ENCODE peak calls at places on chromosomes 12 and 14, in nine cellular contexts. One of them, this sample, is unnamed.

GRCh38 chr14:59274991-59275391 is 86.5 kb downstream of the DAAM1 start:
- DNase-seq in RWPE1: no peak
- DNase-seq in H9: peak
- DNase-seq in HepG2: no peak
- DNase-seq in thoracic aorta: no peak
- DNase-seq in foreskin fibroblast: no peak
- DNase-seq in Calu3: peak
- DNase-seq in endodermal cell: no peak
- DNase-seq in psoas muscle: no peak
- DNase-seq in this sample: no peak

GRCh38 chr12:1500095-1500801 is 94.1 kb downstream of the FBXL14 start:
- DNase-seq in RWPE1: no peak
- DNase-seq in psoas muscle: peak
- DNase-seq in foreskin fibroblast: peak
- DNase-seq in endodermal cell: no peak
- DNase-seq in thoracic aorta: no peak
- DNase-seq in HepG2: no peak
- DNase-seq in H9: no peak
- DNase-seq in Calu3: no peak
- DNase-seq in this sample: no peak

GRCh38 chr14:61530896-61531295 is 164.4 kb upstream of the HIF1A start:
- DNase-seq in H9: no peak
- DNase-seq in HepG2: no peak
- DNase-seq in psoas muscle: no peak
- DNase-seq in foreskin fibroblast: no peak
- DNase-seq in Calu3: no peak
- DNase-seq in RWPE1: no peak
- DNase-seq in thoracic aorta: no peak
- DNase-seq in endodermal cell: no peak
- DNase-seq in this sample: no peak

GRCh38 chr14:43687866-43688265 is 819.2 kb downstream of the FSCB start:
- DNase-seq in thoracic aorta: no peak
- DNase-seq in psoas muscle: no peak
- DNase-seq in endodermal cell: no peak
- DNase-seq in HepG2: no peak
- DNase-seq in RWPE1: peak
- DNase-seq in H9: no peak
- DNase-seq in foreskin fibroblast: no peak
- DNase-seq in Calu3: no peak
- DNase-seq in this sample: no peak

GRCh38 chr14:93994919-93995682 is 2.0 kb upstream of the CCDC197 start:
- DNase-seq in foreskin fibroblast: peak
- DNase-seq in psoas muscle: peak
- DNase-seq in thoracic aorta: peak
- DNase-seq in H9: no peak
- DNase-seq in endodermal cell: peak
- DNase-seq in HepG2: no peak
- DNase-seq in RWPE1: peak
- DNase-seq in Calu3: peak
- DNase-seq in this sample: no peak

GRCh38 chr14:81172353-81172752 is 48.4 kb downstream of the GTF2A1 start:
- DNase-seq in thoracic aorta: no peak
- DNase-seq in HepG2: no peak
- DNase-seq in foreskin fibroblast: peak
- DNase-seq in Calu3: no peak
- DNase-seq in endodermal cell: no peak
- DNase-seq in RWPE1: no peak
- DNase-seq in psoas muscle: no peak
- DNase-seq in H9: no peak
- DNase-seq in this sample: no peak

GRCh38 chr12:95997911-95998510 is 1.9 kb upstream of the HAL start:
- DNase-seq in HepG2: peak
- DNase-seq in foreskin fibroblast: no peak
- DNase-seq in endodermal cell: no peak
- DNase-seq in RWPE1: peak
- DNase-seq in Calu3: no peak
- DNase-seq in H9: no peak
- DNase-seq in thoracic aorta: no peak
- DNase-seq in psoas muscle: no peak
- DNase-seq in this sample: no peak

GRCh38 chr12:113232787-113233585 is 11.7 kb downstream of the TPCN1 start:
- DNase-seq in HepG2: no peak
- DNase-seq in endodermal cell: peak
- DNase-seq in H9: peak
- DNase-seq in thoracic aorta: no peak
- DNase-seq in foreskin fibroblast: no peak
- DNase-seq in RWPE1: no peak
- DNase-seq in Calu3: no peak
- DNase-seq in psoas muscle: peak
- DNase-seq in this sample: peak

GRCh38 chr12:10614056-10614370 is 604 bp upstream of the MAGOHB start:
- DNase-seq in Calu3: no peak
- DNase-seq in H9: no peak
- DNase-seq in psoas muscle: no peak
- DNase-seq in endodermal cell: no peak
- DNase-seq in HepG2: no peak
- DNase-seq in thoracic aorta: no peak
- DNase-seq in RWPE1: no peak
- DNase-seq in foreskin fibroblast: no peak
- DNase-seq in this sample: peak

GRCh38 chr12:109462868-109463692 is 14.0 kb downstream of the KCTD10 start:
- DNase-seq in thoracic aorta: peak
- DNase-seq in foreskin fibroblast: peak
- DNase-seq in endodermal cell: peak
- DNase-seq in psoas muscle: peak
- DNase-seq in RWPE1: peak
- DNase-seq in H9: peak
- DNase-seq in Calu3: peak
- DNase-seq in HepG2: peak
- DNase-seq in this sample: no peak

GRCh38 chr12:49512541-49512940 is 26.3 kb upstream of the KCNH3 start:
- DNase-seq in thoracic aorta: no peak
- DNase-seq in RWPE1: no peak
- DNase-seq in psoas muscle: no peak
- DNase-seq in HepG2: no peak
- DNase-seq in H9: no peak
- DNase-seq in endodermal cell: no peak
- DNase-seq in foreskin fibroblast: no peak
- DNase-seq in Calu3: no peak
- DNase-seq in this sample: no peak

GRCh38 chr14:58717211-58717610 is 79.4 kb downstream of the DACT1 start:
- DNase-seq in Calu3: no peak
- DNase-seq in thoracic aorta: no peak
- DNase-seq in HepG2: no peak
- DNase-seq in H9: no peak
- DNase-seq in foreskin fibroblast: no peak
- DNase-seq in RWPE1: no peak
- DNase-seq in endodermal cell: no peak
- DNase-seq in psoas muscle: no peak
- DNase-seq in this sample: no peak

GRCh38 chr14:74525361-74525851 is 31.8 kb downstream of the ISCA2 start:
- DNase-seq in thoracic aorta: no peak
- DNase-seq in RWPE1: no peak
- DNase-seq in H9: no peak
- DNase-seq in Calu3: no peak
- DNase-seq in HepG2: no peak
- DNase-seq in foreskin fibroblast: no peak
- DNase-seq in psoas muscle: no peak
- DNase-seq in endodermal cell: no peak
- DNase-seq in this sample: no peak

GRCh38 chr14:23147676-23148075 is 28.6 kb upstream of the CEBPE start:
- DNase-seq in RWPE1: no peak
- DNase-seq in H9: no peak
- DNase-seq in HepG2: no peak
- DNase-seq in psoas muscle: no peak
- DNase-seq in endodermal cell: no peak
- DNase-seq in thoracic aorta: no peak
- DNase-seq in Calu3: no peak
- DNase-seq in foreskin fibroblast: peak
- DNase-seq in this sample: no peak

GRCh38 chr12:122082621-122083356 is 4.2 kb downstream of the MLXIP start:
- DNase-seq in foreskin fibroblast: no peak
- DNase-seq in psoas muscle: no peak
- DNase-seq in H9: no peak
- DNase-seq in endodermal cell: no peak
- DNase-seq in thoracic aorta: no peak
- DNase-seq in HepG2: no peak
- DNase-seq in Calu3: no peak
- DNase-seq in RWPE1: no peak
- DNase-seq in this sample: no peak

GRCh38 chr12:48189331-48190125 is 6.1 kb downstream of the CCDC184 start:
- DNase-seq in foreskin fibroblast: peak
- DNase-seq in RWPE1: peak
- DNase-seq in psoas muscle: no peak
- DNase-seq in endodermal cell: peak
- DNase-seq in Calu3: peak
- DNase-seq in H9: peak
- DNase-seq in HepG2: peak
- DNase-seq in thoracic aorta: peak
- DNase-seq in this sample: peak

GRCh38 chr14:51805541-51805940 is 54.9 kb upstream of the GNG2 start:
- DNase-seq in RWPE1: no peak
- DNase-seq in Calu3: no peak
- DNase-seq in thoracic aorta: no peak
- DNase-seq in foreskin fibroblast: no peak
- DNase-seq in HepG2: no peak
- DNase-seq in endodermal cell: peak
- DNase-seq in H9: no peak
- DNase-seq in psoas muscle: no peak
- DNase-seq in this sample: no peak
- TF ChIP-seq CTCF in RWPE1: no peak
- TF ChIP-seq CTCF in Calu3: no peak
- TF ChIP-seq CTCF in thoracic aorta: no peak
- TF ChIP-seq CTCF in foreskin fibroblast: no peak
- TF ChIP-seq CTCF in HepG2: no peak
- TF ChIP-seq CTCF in endodermal cell: peak
- TF ChIP-seq CTCF in H9: peak
- TF ChIP-seq CTCF in psoas muscle: no peak
- TF ChIP-seq CTCF in this sample: no peak

GRCh38 chr12:97283297-97283696 is 179.3 kb upstream of the RMST start:
- DNase-seq in thoracic aorta: no peak
- DNase-seq in endodermal cell: peak
- DNase-seq in psoas muscle: no peak
- DNase-seq in RWPE1: no peak
- DNase-seq in H9: peak
- DNase-seq in foreskin fibroblast: no peak
- DNase-seq in Calu3: no peak
- DNase-seq in HepG2: no peak
- DNase-seq in this sample: no peak
- TF ChIP-seq CTCF in thoracic aorta: no peak
- TF ChIP-seq CTCF in endodermal cell: peak
- TF ChIP-seq CTCF in psoas muscle: no peak
- TF ChIP-seq CTCF in RWPE1: no peak
- TF ChIP-seq CTCF in H9: peak
- TF ChIP-seq CTCF in foreskin fibroblast: no peak
- TF ChIP-seq CTCF in Calu3: peak
- TF ChIP-seq CTCF in HepG2: peak
- TF ChIP-seq CTCF in this sample: no peak

GRCh38 chr12:130762319-130762675 is 46.2 kb upstream of the RIMBP2 start:
- DNase-seq in H9: no peak
- DNase-seq in endodermal cell: no peak
- DNase-seq in HepG2: no peak
- DNase-seq in foreskin fibroblast: no peak
- DNase-seq in Calu3: no peak
- DNase-seq in RWPE1: no peak
- DNase-seq in psoas muscle: no peak
- DNase-seq in thoracic aorta: no peak
- DNase-seq in this sample: no peak

GRCh38 chr12:130764073-130764472 is 48.0 kb upstream of the RIMBP2 start:
- DNase-seq in Calu3: no peak
- DNase-seq in psoas muscle: no peak
- DNase-seq in endodermal cell: no peak
- DNase-seq in H9: no peak
- DNase-seq in RWPE1: no peak
- DNase-seq in foreskin fibroblast: no peak
- DNase-seq in thoracic aorta: no peak
- DNase-seq in HepG2: no peak
- DNase-seq in this sample: no peak

GRCh38 chr12:130764475-130765185 is 48.5 kb upstream of the RIMBP2 start:
- DNase-seq in RWPE1: peak
- DNase-seq in endodermal cell: peak
- DNase-seq in Calu3: peak
- DNase-seq in psoas muscle: no peak
- DNase-seq in H9: no peak
- DNase-seq in foreskin fibroblast: no peak
- DNase-seq in thoracic aorta: no peak
- DNase-seq in HepG2: no peak
- DNase-seq in this sample: no peak

GRCh38 chr12:130765186-130765659 is 49.1 kb upstream of the RIMBP2 start:
- DNase-seq in foreskin fibroblast: no peak
- DNase-seq in H9: no peak
- DNase-seq in psoas muscle: no peak
- DNase-seq in thoracic aorta: no peak
- DNase-seq in Calu3: no peak
- DNase-seq in HepG2: no peak
- DNase-seq in endodermal cell: no peak
- DNase-seq in RWPE1: peak
- DNase-seq in this sample: no peak

DNA sequence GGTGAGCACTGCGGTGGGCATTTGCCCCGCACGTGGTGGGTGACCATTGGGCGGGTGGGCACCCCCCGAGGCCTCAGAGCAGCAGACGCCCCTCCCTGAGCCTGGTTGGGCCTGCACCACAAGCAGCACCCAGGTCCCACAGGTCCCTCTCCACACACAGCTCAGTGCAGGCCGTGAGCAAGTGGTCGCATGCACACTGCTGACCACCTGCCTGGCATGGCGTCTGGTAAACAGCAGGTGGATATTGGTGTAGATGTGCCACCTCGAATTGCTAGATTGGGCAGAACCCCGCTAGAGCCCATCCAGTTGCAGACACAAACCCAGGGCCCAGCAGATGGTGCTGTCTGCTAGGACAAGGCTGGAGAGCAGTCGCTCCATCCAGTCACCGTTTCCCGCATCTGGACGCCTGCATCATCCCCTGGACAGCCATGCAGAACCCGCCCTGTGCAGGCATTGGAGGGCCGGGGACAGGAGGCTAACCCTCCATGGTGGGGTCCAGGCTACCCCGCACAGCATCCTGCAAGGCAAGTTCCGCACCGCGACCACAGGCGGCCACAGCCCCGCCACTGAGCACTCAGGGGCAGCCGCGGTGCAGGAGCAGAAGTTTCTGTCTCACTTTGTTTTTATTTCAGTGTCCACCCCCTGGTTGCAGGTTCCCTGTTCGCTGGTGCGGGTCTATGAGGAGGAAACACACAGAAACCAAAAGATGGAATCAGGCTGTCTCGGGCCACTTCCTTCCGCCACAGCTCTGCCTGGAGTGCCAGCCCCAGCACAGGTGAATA is 45.6 kb upstream of the RIMBP2 start:
- DNase-seq in H9: peak
- DNase-seq in foreskin fibroblast: peak
- DNase-seq in endodermal cell: peak
- DNase-seq in HepG2: peak
- DNase-seq in Calu3: peak
- DNase-seq in psoas muscle: no peak
- DNase-seq in RWPE1: peak
- DNase-seq in thoracic aorta: no peak
- DNase-seq in this sample: peak
- TF ChIP-seq CTCF in H9: peak
- TF ChIP-seq CTCF in foreskin fibroblast: peak
- TF ChIP-seq CTCF in endodermal cell: peak
- TF ChIP-seq CTCF in HepG2: peak
- TF ChIP-seq CTCF in Calu3: peak
- TF ChIP-seq CTCF in psoas muscle: peak
- TF ChIP-seq CTCF in RWPE1: peak
- TF ChIP-seq CTCF in thoracic aorta: no peak
- TF ChIP-seq CTCF in this sample: peak

GRCh38 chr14:25150934-25151790 is 101.2 kb upstream of the STXBP6 start:
- DNase-seq in foreskin fibroblast: peak
- DNase-seq in RWPE1: peak
- DNase-seq in H9: no peak
- DNase-seq in Calu3: no peak
- DNase-seq in endodermal cell: no peak
- DNase-seq in psoas muscle: no peak
- DNase-seq in thoracic aorta: no peak
- DNase-seq in HepG2: peak
- DNase-seq in this sample: peak
- TF ChIP-seq CTCF in foreskin fibroblast: peak
- TF ChIP-seq CTCF in RWPE1: peak
- TF ChIP-seq CTCF in H9: peak
- TF ChIP-seq CTCF in Calu3: peak
- TF ChIP-seq CTCF in endodermal cell: peak
- TF ChIP-seq CTCF in psoas muscle: peak
- TF ChIP-seq CTCF in thoracic aorta: peak
- TF ChIP-seq CTCF in HepG2: peak
- TF ChIP-seq CTCF in this sample: peak